ENCODE peak calls at places on chromosome 7, in five cellular contexts. One of them, this sample, is unnamed. For H3K4me1, the result is how much of the 10 kb centered on the place peaks cover.

GRCh38 chr7:53437336-53437735 is 401.9 kb downstream of the POM121L12 start:
- DNase-seq in K562: no peak
- DNase-seq in HepG2: no peak
- DNase-seq in GM23338: no peak
- DNase-seq in H1: no peak
- DNase-seq in this sample: no peak

GRCh38 chr7:158494162-158494586 is 93.4 kb downstream of the PTPRN2 start:
- DNase-seq in K562: peak
- DNase-seq in HepG2: no peak
- DNase-seq in GM23338: no peak
- DNase-seq in H1: no peak
- DNase-seq in this sample: no peak

GRCh38 chr7:92598310-92598981 is 8.3 kb upstream of the FAM133B start:
- DNase-seq in K562: no peak
- DNase-seq in HepG2: no peak
- DNase-seq in GM23338: peak
- DNase-seq in H1: no peak
- DNase-seq in this sample: no peak

GRCh38 chr7:87608443-87608842 is 7.8 kb upstream of the ABCB1 start:
- DNase-seq in K562: no peak
- DNase-seq in HepG2: no peak
- DNase-seq in GM23338: no peak
- DNase-seq in H1: no peak
- DNase-seq in this sample: no peak

GRCh38 chr7:116052006-116052405 is 21.4 kb upstream of the TFEC start:
- DNase-seq in K562: no peak
- DNase-seq in HepG2: no peak
- DNase-seq in GM23338: no peak
- DNase-seq in H1: no peak
- DNase-seq in this sample: no peak

GRCh38 chr7:25260862-25261454 is 32.7 kb upstream of the NPVF start:
- DNase-seq in K562: no peak
- DNase-seq in HepG2: no peak
- DNase-seq in GM23338: no peak
- DNase-seq in H1: no peak
- DNase-seq in this sample: no peak

GRCh38 chr7:48337012-48337621 is 165.9 kb downstream of the ABCA13 start:
- DNase-seq in K562: no peak
- DNase-seq in HepG2: peak
- DNase-seq in GM23338: peak
- DNase-seq in H1: no peak
- DNase-seq in this sample: no peak

GRCh38 chr7:43735802-43736603 is 6.7 kb upstream of the COA1 start:
- DNase-seq in K562: no peak
- DNase-seq in HepG2: peak
- DNase-seq in GM23338: no peak
- DNase-seq in H1: no peak
- DNase-seq in this sample: peak

GRCh38 chr7:28419717-28420116 is 7.4 kb downstream of the CREB5 start:
- DNase-seq in K562: no peak
- DNase-seq in HepG2: no peak
- DNase-seq in GM23338: no peak
- DNase-seq in H1: no peak
- DNase-seq in this sample: no peak

GRCh38 chr7:140609646-140610045 is 31.0 kb downstream of the DENND2A start:
- DNase-seq in K562: no peak
- DNase-seq in HepG2: no peak
- DNase-seq in GM23338: no peak
- DNase-seq in H1: no peak
- DNase-seq in this sample: no peak

GRCh38 chr7:118195837-118196474 is 12.0 kb downstream of the LSM8 start:
- DNase-seq in K562: peak
- DNase-seq in HepG2: peak
- DNase-seq in GM23338: peak
- DNase-seq in H1: no peak
- DNase-seq in this sample: no peak

GRCh38 chr7:100552532-100552931 is 13.5 kb downstream of the AGFG2 start:
- DNase-seq in K562: no peak
- DNase-seq in HepG2: no peak
- DNase-seq in GM23338: no peak
- DNase-seq in H1: no peak
- DNase-seq in this sample: no peak

GRCh38 chr7:131383417-131383816 is 55.7 kb downstream of the MKLN1 start:
- DNase-seq in K562: no peak
- DNase-seq in HepG2: no peak
- DNase-seq in GM23338: no peak
- DNase-seq in H1: no peak
- DNase-seq in this sample: no peak

GRCh38 chr7:39560398-39560797 is 5.8 kb upstream of the YAE1 start:
- DNase-seq in K562: no peak
- DNase-seq in HepG2: no peak
- DNase-seq in GM23338: no peak
- DNase-seq in H1: no peak
- DNase-seq in this sample: no peak

GRCh38 chr7:92010215-92010614 is 69.6 kb downstream of the AKAP9 start:
- DNase-seq in K562: no peak
- DNase-seq in HepG2: peak
- DNase-seq in GM23338: no peak
- DNase-seq in H1: no peak
- DNase-seq in this sample: no peak

GRCh38 chr7:5477723-5478531 is 54.3 kb upstream of the TNRC18 start:
- DNase-seq in K562: no peak
- DNase-seq in HepG2: no peak
- DNase-seq in GM23338: peak
- DNase-seq in H1: no peak
- DNase-seq in this sample: no peak

GRCh38 chr7:92621641-92622429 is 31.6 kb upstream of the FAM133B start:
- DNase-seq in K562: no peak
- DNase-seq in HepG2: no peak
- DNase-seq in GM23338: no peak
- DNase-seq in H1: no peak
- DNase-seq in this sample: peak

GRCh38 chr7:27966219-27966780 is 214.3 kb downstream of the JAZF1 start:
- DNase-seq in K562: no peak
- DNase-seq in HepG2: no peak
- DNase-seq in GM23338: no peak
- DNase-seq in H1: no peak
- DNase-seq in this sample: no peak

GRCh38 chr7:95335093-95335492 is 10.8 kb upstream of the PON1 start:
- DNase-seq in K562: no peak
- DNase-seq in HepG2: no peak
- DNase-seq in GM23338: no peak
- DNase-seq in H1: no peak
- DNase-seq in this sample: no peak

GRCh38 chr7:26930201-26930600 is 65.8 kb upstream of the SKAP2 start:
- DNase-seq in K562: no peak
- DNase-seq in HepG2: no peak
- DNase-seq in GM23338: no peak
- DNase-seq in H1: no peak
- DNase-seq in this sample: no peak

GRCh38 chr7:70574970-70575799 is 556.8 kb upstream of the GALNT17 start:
- DNase-seq in K562: no peak
- DNase-seq in HepG2: no peak
- DNase-seq in GM23338: no peak
- DNase-seq in H1: no peak
- DNase-seq in this sample: no peak

GRCh38 chr7:50335230-50335794 is 30.8 kb downstream of the IKZF1 start:
- DNase-seq in K562: no peak
- DNase-seq in HepG2: no peak
- DNase-seq in GM23338: no peak
- DNase-seq in H1: no peak
- DNase-seq in this sample: no peak

GRCh38 chr7:41053830-41054229 is 649.1 kb downstream of the INHBA start:
- DNase-seq in K562: no peak
- DNase-seq in HepG2: no peak
- DNase-seq in GM23338: no peak
- DNase-seq in H1: no peak
- DNase-seq in this sample: no peak

DNA sequence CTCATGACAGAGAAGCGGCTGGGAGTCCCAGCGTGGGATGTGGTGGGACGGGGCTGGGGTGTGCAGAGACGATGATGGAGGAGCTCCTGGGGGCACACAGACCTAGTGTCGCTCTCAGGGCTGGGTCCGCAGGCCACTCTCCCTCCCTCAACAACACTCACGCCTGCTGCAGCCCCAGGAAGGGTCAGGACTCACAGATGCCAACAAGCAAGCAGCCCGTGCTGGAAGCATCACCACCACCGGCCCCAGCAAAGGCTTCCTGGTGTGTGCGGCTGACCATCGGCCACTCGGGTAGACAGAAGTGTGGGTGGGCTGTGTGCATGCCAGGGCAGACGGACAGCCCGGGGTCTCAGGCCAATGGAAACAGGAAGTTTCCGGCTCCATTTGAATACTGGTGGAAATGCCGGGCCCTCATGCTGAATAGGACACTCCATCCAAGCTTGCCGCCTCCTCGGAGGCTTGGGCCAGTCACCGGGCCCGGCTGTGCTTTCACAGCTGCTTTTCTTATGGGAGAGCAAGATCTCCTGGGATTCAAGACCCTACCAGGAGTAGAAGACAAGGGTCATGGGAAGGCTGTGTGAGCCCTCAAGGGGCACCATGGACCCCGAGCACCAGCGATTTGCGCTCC is 178.1 kb downstream of the ELFN1 start:
- DNase-seq in K562: no peak
- DNase-seq in HepG2: no peak
- DNase-seq in GM23338: no peak
- DNase-seq in H1: no peak
- DNase-seq in this sample: no peak
- TF ChIP-seq CREB1 in K562: no peak
- TF ChIP-seq CREB1 in HepG2: no peak
- TF ChIP-seq CREB1 in GM23338: no peak
- TF ChIP-seq CREB1 in H1: no peak
- TF ChIP-seq CREB1 in this sample: no peak

GRCh38 chr7:90678986-90679385 is 82.9 kb downstream of the CDK14 start:
- DNase-seq in K562: no peak
- DNase-seq in HepG2: no peak
- DNase-seq in GM23338: peak
- DNase-seq in H1: no peak
- DNase-seq in this sample: no peak

GRCh38 chr7:90681336-90682019 is 85.4 kb downstream of the CDK14 start:
- DNase-seq in K562: no peak
- DNase-seq in HepG2: no peak
- DNase-seq in GM23338: no peak
- DNase-seq in H1: no peak
- DNase-seq in this sample: no peak

GRCh38 chr7:90675982-90676381 is 79.9 kb downstream of the CDK14 start:
- DNase-seq in K562: no peak
- DNase-seq in HepG2: no peak
- DNase-seq in GM23338: no peak
- DNase-seq in H1: no peak
- DNase-seq in this sample: no peak

GRCh38 chr7:90677742-90678439 is 81.8 kb downstream of the CDK14 start:
- DNase-seq in K562: no peak
- DNase-seq in HepG2: no peak
- DNase-seq in GM23338: peak
- DNase-seq in H1: no peak
- DNase-seq in this sample: no peak

DNA sequence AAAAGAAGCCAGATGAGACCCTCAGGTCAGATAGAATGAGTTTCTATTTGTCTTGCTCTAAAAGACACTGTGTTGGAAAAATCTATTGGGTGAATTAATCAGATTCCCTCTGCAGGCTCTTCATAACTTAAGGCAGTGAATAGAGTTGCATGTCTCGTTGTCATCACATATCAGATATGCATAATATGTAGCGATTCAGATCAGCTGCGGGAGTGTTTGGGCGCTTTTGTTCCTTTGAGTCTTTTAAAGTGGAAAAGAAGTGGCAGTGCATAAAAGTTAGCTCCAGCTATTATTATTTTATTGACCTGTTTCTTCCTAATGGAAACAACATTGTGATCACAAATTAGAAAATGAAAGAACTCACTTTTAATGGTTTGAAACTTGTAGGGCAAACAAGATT is 84.4 kb downstream of the CDK14 start:
- DNase-seq in K562: no peak
- DNase-seq in HepG2: no peak
- DNase-seq in GM23338: no peak
- DNase-seq in H1: no peak
- DNase-seq in this sample: no peak
- H3K4me1 ChIP-seq in K562: under half
- H3K4me1 ChIP-seq in HepG2: under half
- H3K4me1 ChIP-seq in GM23338: under half
- H3K4me1 ChIP-seq in H1: under half
- H3K4me1 ChIP-seq in this sample: under half

GRCh38 chr7:108135446-108136190 is 5.5 kb upstream of the LAMB4 start:
- DNase-seq in K562: no peak
- DNase-seq in HepG2: no peak
- DNase-seq in GM23338: no peak
- DNase-seq in H1: no peak
- DNase-seq in this sample: peak
- TF ChIP-seq CREB1 in K562: no peak
- TF ChIP-seq CREB1 in HepG2: no peak
- TF ChIP-seq CREB1 in GM23338: no peak
- TF ChIP-seq CREB1 in H1: no peak
- TF ChIP-seq CREB1 in this sample: peak

GRCh38 chr7:35012155-35012554 is 25.1 kb downstream of the DPY19L1 start:
- DNase-seq in K562: no peak
- DNase-seq in HepG2: no peak
- DNase-seq in GM23338: no peak
- DNase-seq in H1: no peak
- DNase-seq in this sample: no peak
- H3K4me1 ChIP-seq in K562: under half
- H3K4me1 ChIP-seq in HepG2: under half
- H3K4me1 ChIP-seq in GM23338: under half
- H3K4me1 ChIP-seq in H1: under half
- H3K4me1 ChIP-seq in this sample: under half

GRCh38 chr7:114416089-114416990 is 1.7 kb downstream of the FOXP2 start:
- DNase-seq in K562: no peak
- DNase-seq in HepG2: no peak
- DNase-seq in GM23338: no peak
- DNase-seq in H1: no peak
- DNase-seq in this sample: no peak
- TF ChIP-seq CREB1 in K562: no peak
- TF ChIP-seq CREB1 in HepG2: no peak
- TF ChIP-seq CREB1 in GM23338: no peak
- TF ChIP-seq CREB1 in H1: no peak
- TF ChIP-seq CREB1 in this sample: no peak

DNA sequence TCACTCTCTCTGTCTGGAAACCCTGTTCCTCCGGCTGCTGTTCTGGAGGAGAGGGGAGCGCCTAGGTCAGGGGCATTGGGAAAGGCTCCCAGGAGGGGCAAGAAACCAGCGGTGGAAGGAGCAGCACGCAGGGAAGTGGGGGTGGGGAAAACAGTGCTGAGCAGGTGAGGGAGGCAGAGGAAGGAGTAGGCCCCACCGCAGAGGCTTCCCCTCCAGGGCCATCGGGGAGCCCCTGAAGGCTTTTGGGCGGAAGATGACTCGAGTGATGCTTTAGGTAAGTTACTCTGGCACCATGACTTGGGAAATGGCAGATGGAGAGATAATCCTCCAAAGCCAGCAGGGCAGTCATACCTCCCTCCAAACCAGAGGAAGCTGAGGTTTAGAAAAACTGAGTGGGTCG is 106.5 kb upstream of the ANLN start:
- DNase-seq in K562: no peak
- DNase-seq in HepG2: no peak
- DNase-seq in GM23338: no peak
- DNase-seq in H1: no peak
- DNase-seq in this sample: no peak
- H3K4me1 ChIP-seq in K562: under half
- H3K4me1 ChIP-seq in HepG2: half or more
- H3K4me1 ChIP-seq in GM23338: half or more
- H3K4me1 ChIP-seq in H1: under half
- H3K4me1 ChIP-seq in this sample: under half

This sample was measured in GM12878.